ENCODE peak calls at places on chromosomes 4 and X, in seven cellular contexts. J is breast epithelium, O is heart right ventricle, R is tibial nerve, L is fibroblast of lung, M is GM23248, C is hepatocyte. Z is an unnamed sample.

GRCh38 chr4:157048248-157048647 is 27.7 kb upstream of the GLRB start:
- DNase-seq in J (no peak), O (no peak), C (peak; percentile 39), L (peak; percentile 94), R (peak; percentile 27), M (peak; percentile 85), Z (peak; percentile 72)

GRCh38 chr4:115781528-115782146 is 668.2 kb upstream of the NDST4 start:
- DNase-seq in R (no peak), C (no peak), M (no peak), J (no peak), O (no peak), L (no peak), Z (no peak)

GRCh38 chrX:153485396-153486080 is 9.2 kb upstream of the BGN start:
- DNase-seq in R (no peak), C (no peak), J (no peak), O (no peak), L (no peak), M (no peak), Z (no peak)

GRCh38 chr4:53866055-53866454 is 198.3 kb downstream of the CHIC2 start:
- DNase-seq in R (no peak), L (no peak), J (no peak), O (no peak), C (no peak), M (no peak), Z (no peak)

GRCh38 chr4:13920111-13920875 is 292.8 kb upstream of the BOD1L1 start:
- DNase-seq in L (peak; percentile 66), R (no peak), M (peak; percentile 72), C (no peak), J (no peak), O (no peak), Z (no peak)

GRCh38 chrX:72121381-72121780 is 10.3 kb downstream of the RTL5 start:
- DNase-seq in R (peak; percentile 45), O (peak; percentile 52), L (peak; percentile 87), C (no peak), J (no peak), M (peak; percentile 81), Z (peak; percentile 77)

GRCh38 chr4:15132739-15133138 is 130.5 kb downstream of the CPEB2 start:
- DNase-seq in M (no peak), O (no peak), C (no peak), L (peak; percentile 28), J (no peak), R (no peak), Z (no peak)

GRCh38 chrX:86383681-86384540 is 235.7 kb downstream of the DACH2 start:
- DNase-seq in R (no peak), C (no peak), M (no peak), L (no peak), O (no peak), J (no peak), Z (no peak)

GRCh38 chr4:120055795-120056194 is 10.9 kb downstream of the MAD2L1 start:
- DNase-seq in L (no peak), C (no peak), M (no peak), J (no peak), R (no peak), O (no peak), Z (no peak)

DNA sequence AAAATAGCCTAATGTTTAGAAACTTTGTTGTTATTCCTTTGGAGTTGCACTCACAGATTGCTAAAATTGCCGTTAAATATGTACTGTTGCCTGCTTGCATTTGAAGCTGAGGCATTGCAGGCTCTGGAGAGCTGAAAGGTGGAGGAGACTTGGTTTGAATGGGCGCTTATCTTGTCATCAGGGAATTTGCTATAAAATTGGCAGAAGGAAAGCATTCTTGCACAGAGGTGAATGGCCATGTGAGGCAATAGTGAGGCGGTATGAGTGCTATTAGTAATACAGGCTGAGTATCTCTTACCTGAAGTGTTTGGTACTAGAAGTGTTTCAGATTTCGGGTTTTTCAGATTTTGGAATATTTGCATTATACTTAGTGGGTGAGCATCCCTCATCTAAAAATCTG is 41.3 kb downstream of the TRAPPC11 start:
- DNase-seq in O (no peak), M (no peak), L (no peak), J (no peak), C (no peak), R (no peak), Z (no peak)
- H3K27ac ChIP-seq in O (no peak overlapping the region), M (no peak overlapping the region), L (no peak overlapping the region), J (no peak overlapping the region), C (no peak overlapping the region), R (no peak overlapping the region), Z (no peak overlapping the region)

DNA sequence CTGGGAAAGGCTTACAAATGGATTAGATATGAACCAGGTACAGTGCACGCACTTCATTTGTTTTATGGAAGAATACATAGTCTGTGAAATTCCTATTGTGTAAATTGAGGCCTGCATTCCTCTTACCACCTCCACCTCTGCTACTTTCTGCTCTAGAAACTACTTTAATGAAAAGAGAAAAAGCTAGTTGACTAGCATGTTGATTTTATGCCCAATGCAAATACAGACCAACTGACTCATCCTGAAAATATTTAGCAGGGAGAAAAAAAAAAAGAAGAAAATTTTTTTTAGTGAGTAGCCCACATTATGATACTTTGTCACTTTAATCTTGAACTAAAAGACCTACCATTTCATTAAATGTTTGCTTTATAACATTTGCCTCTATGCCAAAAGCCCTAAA is 41.2 kb downstream of the DCLK2 start:
- DNase-seq in L (peak; percentile 52), M (peak; percentile 71), R (no peak), C (peak; percentile 14), J (no peak), O (no peak), Z (no peak)
- H3K4me3 ChIP-seq in L (no peak overlapping the region), M (no peak overlapping the region), R (no peak overlapping the region), C (no peak overlapping the region), J (no peak overlapping the region), O (no peak overlapping the region), Z (no peak overlapping the region)

DNA sequence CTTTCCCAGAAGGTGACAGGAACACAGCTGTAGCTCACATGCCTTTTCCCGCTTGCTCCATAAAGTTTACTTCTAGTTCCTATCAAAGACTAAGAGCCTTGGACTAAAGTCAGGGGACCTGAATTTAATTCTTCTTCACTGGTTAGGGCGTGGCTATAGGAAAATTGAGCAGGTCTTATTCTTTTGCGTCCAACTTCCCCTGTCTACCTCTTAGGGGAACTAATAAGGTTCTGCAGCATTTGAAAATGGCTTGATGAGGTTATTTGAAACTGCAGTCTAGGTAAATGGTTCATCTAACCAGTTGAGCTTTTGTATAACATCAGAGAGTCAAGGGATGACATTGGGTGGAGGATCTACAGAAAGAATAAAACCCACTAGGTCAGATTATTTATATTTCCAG is 2.6 kb downstream of the ARHGAP10 start:
- DNase-seq in M (no peak), L (no peak), C (no peak), J (no peak), R (no peak), O (no peak), Z (no peak)
- H3K4me1 ChIP-seq in M (peaks cover 37% of the 10 kb centered on the region), L (peaks cover 16% of the 10 kb centered on the region), C (peaks cover 35% of the 10 kb centered on the region), J (no peaks in the 10 kb centered on the region), R (peaks cover 8% of the 10 kb centered on the region), O (no peaks in the 10 kb centered on the region), Z (peaks cover 22% of the 10 kb centered on the region)

DNA sequence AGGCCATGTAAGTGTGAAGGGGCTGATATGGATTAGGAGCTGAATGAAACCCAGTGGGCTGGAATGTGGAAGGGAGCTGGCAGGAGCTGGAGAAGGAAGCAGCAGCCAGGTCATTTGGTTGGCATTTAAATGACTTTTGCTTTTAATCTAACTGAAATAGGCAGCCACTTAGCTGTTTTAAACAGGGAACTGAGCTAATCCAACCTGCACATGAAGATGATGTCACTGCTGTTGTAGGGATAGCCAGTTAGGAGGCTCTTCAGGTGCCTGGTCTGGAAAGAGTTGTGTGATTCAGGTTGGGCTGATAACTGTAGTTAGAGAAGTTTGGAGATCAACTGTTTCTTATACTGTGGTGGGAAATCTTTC is 122.4 kb downstream of the PALLD start:
- DNase-seq in O (no peak), R (no peak), J (no peak), C (no peak), L (no peak), M (no peak), Z (no peak)
- H3K27ac ChIP-seq in O (peak overlapping the region; percentile 59), R (no peak overlapping the region), J (no peak overlapping the region), C (no peak overlapping the region), L (no peak overlapping the region), M (no peak overlapping the region), Z (peak overlapping the region; percentile 2)